ENCODE peak calls at places on chromosomes 11 and 22, in seven cellular contexts. One of them, this sample, is unnamed.

GRCh38 chr11:7579226-7579825 is 65.5 kb downstream of the PPFIBP2 start:
- DNase-seq in Calu3: no peak
- DNase-seq in mucosa of gallbladder: no peak
- DNase-seq in stimulated activated CD8-positive, alpha-beta memory T cell treated with anti-CD3 and anti-CD28 coated beads, Interleukin-7, amount 100 ng/mL, for 1 hour: no peak
- DNase-seq in T-cell: no peak
- DNase-seq in effector memory CD4-positive, alpha-beta T cell: no peak
- DNase-seq in GOT3: no peak
- DNase-seq in this sample: peak

GRCh38 chr11:45578286-45578685 is 87.1 kb downstream of the CHST1 start:
- DNase-seq in Calu3: no peak
- DNase-seq in mucosa of gallbladder: no peak
- DNase-seq in stimulated activated CD8-positive, alpha-beta memory T cell treated with anti-CD3 and anti-CD28 coated beads, Interleukin-7, amount 100 ng/mL, for 1 hour: no peak
- DNase-seq in T-cell: no peak
- DNase-seq in effector memory CD4-positive, alpha-beta T cell: no peak
- DNase-seq in GOT3: no peak
- DNase-seq in this sample: no peak

GRCh38 chr11:130001491-130002351 is 914 bp downstream of the PRDM10 start:
- DNase-seq in Calu3: peak
- DNase-seq in mucosa of gallbladder: peak
- DNase-seq in stimulated activated CD8-positive, alpha-beta memory T cell treated with anti-CD3 and anti-CD28 coated beads, Interleukin-7, amount 100 ng/mL, for 1 hour: no peak
- DNase-seq in T-cell: peak
- DNase-seq in effector memory CD4-positive, alpha-beta T cell: no peak
- DNase-seq in GOT3: no peak
- DNase-seq in this sample: no peak

GRCh38 chr11:22787565-22788162 is 41.9 kb downstream of the SVIP start:
- DNase-seq in Calu3: peak
- DNase-seq in mucosa of gallbladder: peak
- DNase-seq in stimulated activated CD8-positive, alpha-beta memory T cell treated with anti-CD3 and anti-CD28 coated beads, Interleukin-7, amount 100 ng/mL, for 1 hour: no peak
- DNase-seq in T-cell: no peak
- DNase-seq in effector memory CD4-positive, alpha-beta T cell: peak
- DNase-seq in GOT3: no peak
- DNase-seq in this sample: peak

GRCh38 chr22:40116496-40117200 is 61.1 kb upstream of the TNRC6B start:
- DNase-seq in Calu3: no peak
- DNase-seq in mucosa of gallbladder: no peak
- DNase-seq in stimulated activated CD8-positive, alpha-beta memory T cell treated with anti-CD3 and anti-CD28 coated beads, Interleukin-7, amount 100 ng/mL, for 1 hour: peak
- DNase-seq in T-cell: peak
- DNase-seq in effector memory CD4-positive, alpha-beta T cell: peak
- DNase-seq in GOT3: no peak
- DNase-seq in this sample: no peak

GRCh38 chr11:63999349-64000025 is 13.2 kb downstream of the OTUB1 start:
- DNase-seq in Calu3: no peak
- DNase-seq in mucosa of gallbladder: peak
- DNase-seq in stimulated activated CD8-positive, alpha-beta memory T cell treated with anti-CD3 and anti-CD28 coated beads, Interleukin-7, amount 100 ng/mL, for 1 hour: peak
- DNase-seq in T-cell: peak
- DNase-seq in effector memory CD4-positive, alpha-beta T cell: peak
- DNase-seq in GOT3: no peak
- DNase-seq in this sample: peak

GRCh38 chr11:2540521-2541320 is 95.9 kb downstream of the KCNQ1 start:
- DNase-seq in Calu3: no peak
- DNase-seq in mucosa of gallbladder: no peak
- DNase-seq in stimulated activated CD8-positive, alpha-beta memory T cell treated with anti-CD3 and anti-CD28 coated beads, Interleukin-7, amount 100 ng/mL, for 1 hour: no peak
- DNase-seq in T-cell: no peak
- DNase-seq in effector memory CD4-positive, alpha-beta T cell: no peak
- DNase-seq in GOT3: no peak
- DNase-seq in this sample: peak

GRCh38 chr11:67452141-67452952 is at the start of gene GPR152:
- DNase-seq in Calu3: peak
- DNase-seq in mucosa of gallbladder: no peak
- DNase-seq in stimulated activated CD8-positive, alpha-beta memory T cell treated with anti-CD3 and anti-CD28 coated beads, Interleukin-7, amount 100 ng/mL, for 1 hour: no peak
- DNase-seq in T-cell: no peak
- DNase-seq in effector memory CD4-positive, alpha-beta T cell: no peak
- DNase-seq in GOT3: no peak
- DNase-seq in this sample: peak

GRCh38 chr22:35997438-35997837 is 31.2 kb downstream of the RBFOX2 start:
- DNase-seq in Calu3: no peak
- DNase-seq in mucosa of gallbladder: no peak
- DNase-seq in stimulated activated CD8-positive, alpha-beta memory T cell treated with anti-CD3 and anti-CD28 coated beads, Interleukin-7, amount 100 ng/mL, for 1 hour: no peak
- DNase-seq in T-cell: no peak
- DNase-seq in effector memory CD4-positive, alpha-beta T cell: no peak
- DNase-seq in GOT3: no peak
- DNase-seq in this sample: no peak

GRCh38 chr11:45086526-45086925 is 59.9 kb upstream of the PRDM11 start:
- DNase-seq in Calu3: no peak
- DNase-seq in mucosa of gallbladder: no peak
- DNase-seq in stimulated activated CD8-positive, alpha-beta memory T cell treated with anti-CD3 and anti-CD28 coated beads, Interleukin-7, amount 100 ng/mL, for 1 hour: no peak
- DNase-seq in T-cell: no peak
- DNase-seq in effector memory CD4-positive, alpha-beta T cell: no peak
- DNase-seq in GOT3: no peak
- DNase-seq in this sample: no peak

GRCh38 chr11:71227058-71227659 is 25.2 kb downstream of the SHANK2 start:
- DNase-seq in Calu3: no peak
- DNase-seq in mucosa of gallbladder: no peak
- DNase-seq in stimulated activated CD8-positive, alpha-beta memory T cell treated with anti-CD3 and anti-CD28 coated beads, Interleukin-7, amount 100 ng/mL, for 1 hour: no peak
- DNase-seq in T-cell: no peak
- DNase-seq in effector memory CD4-positive, alpha-beta T cell: no peak
- DNase-seq in GOT3: no peak
- DNase-seq in this sample: no peak

GRCh38 chr11:2771758-2772466 is 72.1 kb upstream of the KCNQ1OT1 start:
- DNase-seq in Calu3: no peak
- DNase-seq in mucosa of gallbladder: peak
- DNase-seq in stimulated activated CD8-positive, alpha-beta memory T cell treated with anti-CD3 and anti-CD28 coated beads, Interleukin-7, amount 100 ng/mL, for 1 hour: no peak
- DNase-seq in T-cell: no peak
- DNase-seq in effector memory CD4-positive, alpha-beta T cell: no peak
- DNase-seq in GOT3: no peak
- DNase-seq in this sample: peak

GRCh38 chr11:77672276-77672675 is 34.7 kb upstream of the CLNS1A start:
- DNase-seq in Calu3: no peak
- DNase-seq in mucosa of gallbladder: no peak
- DNase-seq in stimulated activated CD8-positive, alpha-beta memory T cell treated with anti-CD3 and anti-CD28 coated beads, Interleukin-7, amount 100 ng/mL, for 1 hour: no peak
- DNase-seq in T-cell: no peak
- DNase-seq in effector memory CD4-positive, alpha-beta T cell: no peak
- DNase-seq in GOT3: peak
- DNase-seq in this sample: peak

GRCh38 chr11:120168960-120169681 is 31.2 kb upstream of the TRIM29 start:
- DNase-seq in Calu3: peak
- DNase-seq in mucosa of gallbladder: peak
- DNase-seq in stimulated activated CD8-positive, alpha-beta memory T cell treated with anti-CD3 and anti-CD28 coated beads, Interleukin-7, amount 100 ng/mL, for 1 hour: peak
- DNase-seq in T-cell: peak
- DNase-seq in effector memory CD4-positive, alpha-beta T cell: no peak
- DNase-seq in GOT3: no peak
- DNase-seq in this sample: peak

GRCh38 chr11:11567862-11568650 is 53.7 kb downstream of the GALNT18 start:
- DNase-seq in Calu3: no peak
- DNase-seq in mucosa of gallbladder: no peak
- DNase-seq in stimulated activated CD8-positive, alpha-beta memory T cell treated with anti-CD3 and anti-CD28 coated beads, Interleukin-7, amount 100 ng/mL, for 1 hour: no peak
- DNase-seq in T-cell: no peak
- DNase-seq in effector memory CD4-positive, alpha-beta T cell: no peak
- DNase-seq in GOT3: no peak
- DNase-seq in this sample: no peak

GRCh38 chr11:41872458-41872857 is 413.0 kb upstream of the LRRC4C start:
- DNase-seq in Calu3: no peak
- DNase-seq in mucosa of gallbladder: no peak
- DNase-seq in stimulated activated CD8-positive, alpha-beta memory T cell treated with anti-CD3 and anti-CD28 coated beads, Interleukin-7, amount 100 ng/mL, for 1 hour: no peak
- DNase-seq in T-cell: no peak
- DNase-seq in effector memory CD4-positive, alpha-beta T cell: no peak
- DNase-seq in GOT3: no peak
- DNase-seq in this sample: no peak

GRCh38 chr11:1193326-1194230 is 29.3 kb upstream of the MUC5B start:
- DNase-seq in Calu3: no peak
- DNase-seq in mucosa of gallbladder: no peak
- DNase-seq in stimulated activated CD8-positive, alpha-beta memory T cell treated with anti-CD3 and anti-CD28 coated beads, Interleukin-7, amount 100 ng/mL, for 1 hour: no peak
- DNase-seq in T-cell: no peak
- DNase-seq in effector memory CD4-positive, alpha-beta T cell: no peak
- DNase-seq in GOT3: no peak
- DNase-seq in this sample: no peak

GRCh38 chr11:124681421-124681820 is 7.7 kb downstream of the SPA17 start:
- DNase-seq in Calu3: no peak
- DNase-seq in mucosa of gallbladder: no peak
- DNase-seq in stimulated activated CD8-positive, alpha-beta memory T cell treated with anti-CD3 and anti-CD28 coated beads, Interleukin-7, amount 100 ng/mL, for 1 hour: no peak
- DNase-seq in T-cell: no peak
- DNase-seq in effector memory CD4-positive, alpha-beta T cell: no peak
- DNase-seq in GOT3: no peak
- DNase-seq in this sample: no peak

GRCh38 chr11:102447193-102447592 is 5.4 kb downstream of the TMEM123 start:
- DNase-seq in Calu3: no peak
- DNase-seq in mucosa of gallbladder: no peak
- DNase-seq in stimulated activated CD8-positive, alpha-beta memory T cell treated with anti-CD3 and anti-CD28 coated beads, Interleukin-7, amount 100 ng/mL, for 1 hour: no peak
- DNase-seq in T-cell: no peak
- DNase-seq in effector memory CD4-positive, alpha-beta T cell: no peak
- DNase-seq in GOT3: no peak
- DNase-seq in this sample: no peak

GRCh38 chr11:420054-420910 is 5.5 kb upstream of the SIGIRR start:
- DNase-seq in Calu3: no peak
- DNase-seq in mucosa of gallbladder: no peak
- DNase-seq in stimulated activated CD8-positive, alpha-beta memory T cell treated with anti-CD3 and anti-CD28 coated beads, Interleukin-7, amount 100 ng/mL, for 1 hour: no peak
- DNase-seq in T-cell: no peak
- DNase-seq in effector memory CD4-positive, alpha-beta T cell: no peak
- DNase-seq in GOT3: no peak
- DNase-seq in this sample: no peak

GRCh38 chr11:92357344-92357743 is 132.7 kb downstream of the FAT3 start:
- DNase-seq in Calu3: peak
- DNase-seq in mucosa of gallbladder: no peak
- DNase-seq in stimulated activated CD8-positive, alpha-beta memory T cell treated with anti-CD3 and anti-CD28 coated beads, Interleukin-7, amount 100 ng/mL, for 1 hour: no peak
- DNase-seq in T-cell: no peak
- DNase-seq in effector memory CD4-positive, alpha-beta T cell: no peak
- DNase-seq in GOT3: no peak
- DNase-seq in this sample: no peak

GRCh38 chr11:70423523-70424505 is 25.5 kb downstream of the CTTN start:
- DNase-seq in Calu3: peak
- DNase-seq in mucosa of gallbladder: no peak
- DNase-seq in stimulated activated CD8-positive, alpha-beta memory T cell treated with anti-CD3 and anti-CD28 coated beads, Interleukin-7, amount 100 ng/mL, for 1 hour: no peak
- DNase-seq in T-cell: no peak
- DNase-seq in effector memory CD4-positive, alpha-beta T cell: no peak
- DNase-seq in GOT3: no peak
- DNase-seq in this sample: no peak

GRCh38 chr11:130139401-130139800 is 20.2 kb upstream of the ST14 start:
- DNase-seq in Calu3: no peak
- DNase-seq in mucosa of gallbladder: no peak
- DNase-seq in stimulated activated CD8-positive, alpha-beta memory T cell treated with anti-CD3 and anti-CD28 coated beads, Interleukin-7, amount 100 ng/mL, for 1 hour: no peak
- DNase-seq in T-cell: no peak
- DNase-seq in effector memory CD4-positive, alpha-beta T cell: no peak
- DNase-seq in GOT3: no peak
- DNase-seq in this sample: no peak

GRCh38 chr11:128251140-128251539 is 336.2 kb downstream of the ETS1 start:
- DNase-seq in Calu3: no peak
- DNase-seq in mucosa of gallbladder: no peak
- DNase-seq in stimulated activated CD8-positive, alpha-beta memory T cell treated with anti-CD3 and anti-CD28 coated beads, Interleukin-7, amount 100 ng/mL, for 1 hour: no peak
- DNase-seq in T-cell: no peak
- DNase-seq in effector memory CD4-positive, alpha-beta T cell: no peak
- DNase-seq in GOT3: no peak
- DNase-seq in this sample: no peak

GRCh38 chr11:63916837-63917684 is at the start of gene RCOR2:
- DNase-seq in Calu3: peak
- DNase-seq in mucosa of gallbladder: peak
- DNase-seq in stimulated activated CD8-positive, alpha-beta memory T cell treated with anti-CD3 and anti-CD28 coated beads, Interleukin-7, amount 100 ng/mL, for 1 hour: no peak
- DNase-seq in T-cell: peak
- DNase-seq in effector memory CD4-positive, alpha-beta T cell: peak
- DNase-seq in GOT3: no peak
- DNase-seq in this sample: peak

GRCh38 chr11:2366271-2366670 is 10.8 kb upstream of the CD81 start:
- DNase-seq in Calu3: no peak
- DNase-seq in mucosa of gallbladder: no peak
- DNase-seq in stimulated activated CD8-positive, alpha-beta memory T cell treated with anti-CD3 and anti-CD28 coated beads, Interleukin-7, amount 100 ng/mL, for 1 hour: no peak
- DNase-seq in T-cell: no peak
- DNase-seq in effector memory CD4-positive, alpha-beta T cell: no peak
- DNase-seq in GOT3: no peak
- DNase-seq in this sample: no peak

GRCh38 chr11:78354741-78355705 is 62.6 kb downstream of the GAB2 start:
- DNase-seq in Calu3: no peak
- DNase-seq in mucosa of gallbladder: no peak
- DNase-seq in stimulated activated CD8-positive, alpha-beta memory T cell treated with anti-CD3 and anti-CD28 coated beads, Interleukin-7, amount 100 ng/mL, for 1 hour: no peak
- DNase-seq in T-cell: no peak
- DNase-seq in effector memory CD4-positive, alpha-beta T cell: no peak
- DNase-seq in GOT3: no peak
- DNase-seq in this sample: peak

GRCh38 chr11:728901-729491 is 18.3 kb upstream of the TALDO1 start:
- DNase-seq in Calu3: no peak
- DNase-seq in mucosa of gallbladder: no peak
- DNase-seq in stimulated activated CD8-positive, alpha-beta memory T cell treated with anti-CD3 and anti-CD28 coated beads, Interleukin-7, amount 100 ng/mL, for 1 hour: no peak
- DNase-seq in T-cell: no peak
- DNase-seq in effector memory CD4-positive, alpha-beta T cell: no peak
- DNase-seq in GOT3: no peak
- DNase-seq in this sample: no peak

GRCh38 chr11:64890084-64890944 is 11.9 kb upstream of the EHD1 start:
- DNase-seq in Calu3: no peak
- DNase-seq in mucosa of gallbladder: no peak
- DNase-seq in stimulated activated CD8-positive, alpha-beta memory T cell treated with anti-CD3 and anti-CD28 coated beads, Interleukin-7, amount 100 ng/mL, for 1 hour: no peak
- DNase-seq in T-cell: no peak
- DNase-seq in effector memory CD4-positive, alpha-beta T cell: no peak
- DNase-seq in GOT3: no peak
- DNase-seq in this sample: no peak

This sample was measured in body of pancreas.